ENCODE peak calls at places on chromosomes 4 and X, in seven cellular contexts. R, J, W, U, D, L and O are unnamed samples.
A peak's percentile ranks its signal among the peaks of the same experiment; 100 is the strongest.

GRCh38 chr4:182560358-182560757 is 317.2 kb downstream of the TENM3 start:
- DNase-seq in R (peak; percentile 59), J (no peak), W (no peak), U (no peak), D (no peak), L (no peak), O (no peak)

GRCh38 chr4:1715002-1715761 is 3.1 kb upstream of the SLBP start:
- DNase-seq in R (no peak), J (no peak), W (no peak), U (no peak), D (no peak), L (no peak), O (no peak)

GRCh38 chrX:134628663-134629062 is 29.6 kb downstream of the PLAC1 start:
- DNase-seq in R (no peak), J (no peak), W (no peak), U (no peak), D (no peak), L (no peak), O (no peak)

GRCh38 chr4:107987916-107988762 is 1.6 kb upstream of the HADH start:
- DNase-seq in R (no peak), J (no peak), W (no peak), U (no peak), D (no peak), L (no peak), O (no peak)

GRCh38 chr4:20259707-20260106 is 8.0 kb downstream of the SLIT2 start:
- DNase-seq in R (no peak), J (no peak), W (no peak), U (no peak), D (no peak), L (no peak), O (no peak)

GRCh38 chrX:9231491-9231890 is 197.6 kb upstream of the FAM9B start:
- DNase-seq in R (peak; percentile 1), J (no peak), W (no peak), U (no peak), D (no peak), L (peak; percentile 20), O (no peak)

GRCh38 chr4:25174674-25175073 is 14.4 kb upstream of the SEPSECS start:
- DNase-seq in R (no peak), J (no peak), W (no peak), U (no peak), D (no peak), L (peak; percentile 36), O (no peak)

GRCh38 chrX:64427787-64428186 is 32.5 kb upstream of the MTMR8 start:
- DNase-seq in R (no peak), J (no peak), W (no peak), U (no peak), D (no peak), L (no peak), O (no peak)

GRCh38 chrX:52585892-52586291 is 68.8 kb downstream of the SSX7 start:
- DNase-seq in R (no peak), J (no peak), W (no peak), U (no peak), D (no peak), L (no peak), O (no peak)

GRCh38 chr4:26022346-26022891 is 108.4 kb downstream of the SMIM20 start:
- DNase-seq in R (peak; percentile 74), J (peak; percentile 82), W (no peak), U (no peak), D (no peak), L (peak; percentile 44), O (peak; percentile 73)

GRCh38 chr4:164926301-164926700 is 49.3 kb downstream of the APELA start:
- DNase-seq in R (no peak), J (no peak), W (no peak), U (no peak), D (no peak), L (peak; percentile 82), O (no peak)

GRCh38 chr4:177229331-177229730 is 80.3 kb upstream of the NEIL3 start:
- DNase-seq in R (no peak), J (no peak), W (no peak), U (no peak), D (no peak), L (peak; percentile 14), O (no peak)

GRCh38 chrX:144730486-144730885 is 516.8 kb upstream of the SPANXN1 start:
- DNase-seq in R (no peak), J (no peak), W (no peak), U (no peak), D (no peak), L (no peak), O (no peak)

GRCh38 chr4:18291313-18291712 is 269.8 kb upstream of the LCORL start:
- DNase-seq in R (no peak), J (no peak), W (no peak), U (no peak), D (no peak), L (no peak), O (no peak)

GRCh38 chrX:40960041-40960440 is 125.2 kb upstream of the USP9X start:
- DNase-seq in R (no peak), J (no peak), W (no peak), U (no peak), D (no peak), L (no peak), O (no peak)

GRCh38 chr4:80173387-80173786 is 23.9 kb upstream of the PRDM8 start:
- DNase-seq in R (no peak), J (no peak), W (no peak), U (peak; percentile 39), D (no peak), L (peak; percentile 66), O (no peak)

GRCh38 chrX:71533850-71534515 is 1.1 kb downstream of the OGT start:
- DNase-seq in R (peak; percentile 32), J (no peak), W (peak; percentile 49), U (peak; percentile 23), D (peak; percentile 27), L (peak; percentile 25), O (peak; percentile 7)

GRCh38 chr4:52844596-52844995 is 17.5 kb upstream of the RASL11B start:
- DNase-seq in R (no peak), J (no peak), W (no peak), U (no peak), D (no peak), L (no peak), O (no peak)

GRCh38 chr4:37780444-37781133 is 45.9 kb upstream of the PGM2 start:
- DNase-seq in R (no peak), J (no peak), W (no peak), U (peak; percentile 11), D (no peak), L (peak; percentile 20), O (peak; percentile 36)

GRCh38 chrX:152575331-152575730 is 62.4 kb upstream of the GABRQ start:
- DNase-seq in R (no peak), J (no peak), W (no peak), U (no peak), D (no peak), L (no peak), O (no peak)

GRCh38 chrX:2370436-2370835 is 130.3 kb downstream of the DHRSX start:
- DNase-seq in R (no peak), J (no peak), W (no peak), U (no peak), D (no peak), L (peak; percentile 53), O (no peak)

GRCh38 chr4:155026715-155027114 is 181.7 kb upstream of the NPY2R start:
- DNase-seq in R (no peak), J (no peak), W (no peak), U (no peak), D (no peak), L (no peak), O (no peak)

GRCh38 chr4:24024597-24024996 is 134.8 kb upstream of the PPARGC1A start:
- DNase-seq in R (no peak), J (no peak), W (no peak), U (no peak), D (no peak), L (no peak), O (no peak)

GRCh38 chrX:119672252-119672825 is 20.6 kb downstream of the SEPTIN6 start:
- DNase-seq in R (no peak), J (no peak), W (no peak), U (no peak), D (no peak), L (no peak), O (peak; percentile 67)

GRCh38 chr4:16967722-16968121 is 69.3 kb upstream of the LDB2 start:
- DNase-seq in R (no peak), J (no peak), W (no peak), U (no peak), D (no peak), L (peak; percentile 72), O (no peak)

GRCh38 chr4:145679520-145679919 is 426 bp upstream of the C4orf51 start:
- DNase-seq in R (peak; percentile 75), J (no peak), W (no peak), U (no peak), D (no peak), L (peak; percentile 81), O (peak; percentile 25)

GRCh38 chrX:21658152-21658737 is at the start of gene KLHL34:
- DNase-seq in R (no peak), J (no peak), W (peak; percentile 6), U (no peak), D (peak; percentile 19), L (peak; percentile 20), O (no peak)

GRCh38 chrX:39133971-39134370 is 332.7 kb downstream of the MID1IP1 start:
- DNase-seq in R (no peak), J (no peak), W (no peak), U (no peak), D (no peak), L (no peak), O (no peak)

GRCh38 chr4:7983296-7983695 is 43.6 kb upstream of the AFAP1 start:
- DNase-seq in R (no peak), J (no peak), W (no peak), U (no peak), D (no peak), L (no peak), O (no peak)

GRCh38 chr4:8725071-8725841 is 132.7 kb downstream of the CPZ start:
- DNase-seq in R (no peak), J (no peak), W (no peak), U (no peak), D (no peak), L (no peak), O (no peak)

GRCh38 chrX:120677017-120677652 is 47.3 kb upstream of the C1GALT1C1 start:
- DNase-seq in R (no peak), J (no peak), W (no peak), U (no peak), D (no peak), L (no peak), O (no peak)

GRCh38 chr4:12679217-12679616 is 804.9 kb downstream of the RAB28 start:
- DNase-seq in R (no peak), J (no peak), W (no peak), U (no peak), D (no peak), L (no peak), O (peak; percentile 2)

GRCh38 chrX:17488036-17488435 is 113.0 kb downstream of the NHS start:
- DNase-seq in R (no peak), J (no peak), W (no peak), U (no peak), D (no peak), L (no peak), O (no peak)

GRCh38 chr4:80532674-80533333 is 197.3 kb downstream of the CFAP299 start:
- DNase-seq in R (no peak), J (no peak), W (no peak), U (no peak), D (no peak), L (no peak), O (no peak)

GRCh38 chr4:7876096-7876993 is 63.3 kb downstream of the AFAP1 start:
- DNase-seq in R (no peak), J (no peak), W (no peak), U (no peak), D (no peak), L (peak; percentile 45), O (peak; percentile 55)